ENCODE peak calls at places on chromosomes 12 and 14, in four cellular contexts. U is substantia nigra; W is stimulated activated CD4-positive, alpha-beta T cell treated with anti-CD3 and anti-CD28 coated beads, Interleukin-2, amount 100 ng/mL, for 24 hours; J is SK-N-MC. V is an unnamed sample.

GRCh38 chr14:90500665-90501370 is 104.0 kb downstream of the CALM1 start:
- DNase-seq in J (no peak), W (no peak), U (no peak), V (no peak)

GRCh38 chr12:63321373-63321772 is 170.4 kb upstream of the AVPR1A start:
- DNase-seq in J (no peak), U (no peak), W (no peak), V (no peak)

GRCh38 chr12:124512667-124513296 is 54.6 kb downstream of the NCOR2 start:
- DNase-seq in W (no peak), J (no peak), U (peak; percentile 61), V (no peak)

GRCh38 chr12:57641699-57642442 is 8.9 kb upstream of the B4GALNT1 start:
- DNase-seq in U (no peak), W (no peak), J (no peak), V (no peak)

GRCh38 chr12:130127527-130127908 is 34.7 kb upstream of the FZD10 start:
- DNase-seq in U (no peak), J (no peak), W (no peak), V (no peak)

GRCh38 chr12:51449569-51450246 is 25.1 kb downstream of the SLC4A8 start:
- DNase-seq in W (no peak), J (no peak), U (no peak), V (no peak)

GRCh38 chr14:56268653-56269052 is 150.4 kb downstream of the PELI2 start:
- DNase-seq in J (no peak), W (no peak), U (no peak), V (no peak)

GRCh38 chr14:28344381-28344780 is 422.2 kb upstream of the FOXG1 start:
- DNase-seq in W (no peak), U (no peak), J (no peak), V (no peak)

GRCh38 chr14:80390911-80391310 is 179.6 kb upstream of the DIO2 start:
- DNase-seq in J (no peak), U (no peak), W (no peak), V (no peak)

GRCh38 chr12:131673519-131674265 is 37.2 kb upstream of the SFSWAP start:
- DNase-seq in W (no peak), U (no peak), J (no peak), V (no peak)

GRCh38 chr12:56998981-56999380 is 7.4 kb downstream of the ZBTB39 start:
- DNase-seq in W (peak; percentile 65), U (no peak), J (no peak), V (no peak)

GRCh38 chr12:52372216-52373154 is 5.2 kb upstream of the KRT85 start:
- DNase-seq in J (no peak), W (peak; percentile 64), U (peak; percentile 57), V (peak; percentile 18)

GRCh38 chr12:60387356-60387755 is 791.5 kb downstream of the SLC16A7 start:
- DNase-seq in U (no peak), W (no peak), J (no peak), V (no peak)

GRCh38 chr14:23513466-23514008 is 38.0 kb downstream of the ZFHX2 start:
- DNase-seq in J (no peak), W (no peak), U (peak; percentile 74), V (no peak)

GRCh38 chr12:65602191-65602578 is 222.1 kb upstream of the HMGA2 start:
- DNase-seq in U (no peak), J (no peak), W (no peak), V (no peak)

GRCh38 chr14:21382886-21383847 is 652 bp downstream of the SUPT16H start:
- DNase-seq in U (no peak), W (peak; percentile 63), J (no peak), V (peak; percentile 12)

GRCh38 chr14:30564868-30565248 is 5.9 kb downstream of the G2E3 start:
- DNase-seq in W (no peak), J (no peak), U (no peak), V (no peak)

GRCh38 chr14:104522926-104523545 is 56.5 kb upstream of the C14orf180 start:
- DNase-seq in U (no peak), W (no peak), J (no peak), V (no peak)

GRCh38 chr14:105940534-105941225 is 414.3 kb downstream of the TMEM121 start:
- DNase-seq in U (no peak), J (no peak), W (no peak), V (no peak)

GRCh38 chr14:81219210-81219820 is 1.4 kb downstream of the GTF2A1 start:
- DNase-seq in W (peak; percentile 74), U (peak; percentile 79), J (peak; percentile 97), V (peak; percentile 88)

GRCh38 chr14:94009767-94010166 is 12.7 kb downstream of the CCDC197 start:
- DNase-seq in W (no peak), U (no peak), J (no peak), V (no peak)

GRCh38 chr12:31819427-31819826 is 90.6 kb upstream of the AMN1 start:
- DNase-seq in J (no peak), W (no peak), U (no peak), V (no peak)

GRCh38 chr12:65432606-65433005 is 154.1 kb downstream of the MSRB3 start:
- DNase-seq in U (no peak), W (no peak), J (no peak), V (no peak)

GRCh38 chr14:80664576-80664975 is 277.0 kb downstream of the CEP128 start:
- DNase-seq in U (no peak), J (no peak), W (no peak), V (no peak)

GRCh38 chr12:107645630-107646333 is 39.8 kb upstream of the PWP1 start:
- DNase-seq in U (no peak), J (no peak), W (no peak), V (no peak)

GRCh38 chr12:65335021-65335714 is 56.7 kb downstream of the MSRB3 start:
- DNase-seq in U (no peak), J (peak; percentile 60), W (no peak), V (no peak)

GRCh38 chr14:56127156-56127555 is 8.9 kb downstream of the PELI2 start:
- DNase-seq in J (no peak), W (no peak), U (no peak), V (no peak)

GRCh38 chr12:29317556-29318363 is 63.2 kb downstream of the ERGIC2 start:
- DNase-seq in W (peak; percentile 30), U (peak; percentile 16), J (peak; percentile 30), V (no peak)

GRCh38 chr14:38526841-38527501 is 271.1 kb upstream of the CLEC14A start:
- DNase-seq in J (peak; percentile 67), W (no peak), U (no peak), V (no peak)

GRCh38 chr14:71400821-71401447 is 493.7 kb downstream of the PCNX1 start:
- DNase-seq in W (no peak), J (no peak), U (no peak), V (no peak)

GRCh38 chr12:2027379-2027778 is 23.1 kb upstream of the DCP1B start:
- DNase-seq in U (no peak), J (no peak), W (no peak), V (no peak)

GRCh38 chr12:81141220-81141619 is 63.3 kb downstream of the ACSS3 start:
- DNase-seq in W (no peak), U (no peak), J (no peak), V (no peak)

GRCh38 chr14:33642080-33642479 is 308.8 kb downstream of the EGLN3 start:
- DNase-seq in J (no peak), U (no peak), W (no peak), V (no peak)

GRCh38 chr14:64500088-64500487 is 3.5 kb downstream of the ZBTB25 start:
- DNase-seq in W (no peak), U (no peak), J (no peak), V (no peak)